ENCODE peak calls at places on chromosomes 13 and 19, in eight cellular contexts. D, L, N, M, S, F, U and R are unnamed samples.

GRCh38 chr13:46896346-46897138 is at the start of gene HTR2A:
- DNase-seq in M (no peak), F (peak), L (no peak), S (peak), N (no peak), U (no peak), D (no peak), R (no peak)

GRCh38 chr19:16441661-16442071 is 30.1 kb downstream of the EPS15L1 start:
- DNase-seq in N (peak), L (peak), S (no peak), F (no peak), M (peak), D (peak), U (no peak), R (no peak)

GRCh38 chr19:1663854-1664253 is 11.4 kb upstream of the TCF3 start:
- DNase-seq in D (no peak), M (no peak), N (no peak), F (no peak), U (no peak), S (no peak), L (no peak), R (no peak)

GRCh38 chr19:13544423-13544822 is 38.1 kb upstream of the CACNA1A start:
- DNase-seq in U (no peak), L (no peak), N (no peak), M (no peak), F (no peak), S (no peak), D (no peak), R (no peak)

GRCh38 chr13:37375724-37376123 is 222.8 kb downstream of the POSTN start:
- DNase-seq in U (no peak), M (no peak), L (no peak), S (no peak), N (no peak), D (no peak), F (no peak), R (no peak)

GRCh38 chr13:80012281-80012680 is 328.6 kb downstream of the SPRY2 start:
- DNase-seq in M (no peak), S (no peak), L (no peak), N (no peak), U (no peak), D (no peak), F (no peak), R (no peak)

GRCh38 chr13:65724261-65724660 is 1505.9 kb downstream of the PCDH9 start:
- DNase-seq in N (no peak), M (no peak), S (no peak), U (no peak), D (no peak), F (no peak), L (no peak), R (no peak)

GRCh38 chr13:34793301-34793700 is 148.8 kb upstream of the NBEA start:
- DNase-seq in N (no peak), S (no peak), F (no peak), M (no peak), D (no peak), U (no peak), L (no peak), R (no peak)

GRCh38 chr13:91739751-91740150 is 341.3 kb downstream of the GPC5 start:
- DNase-seq in M (no peak), N (no peak), F (no peak), U (no peak), L (no peak), D (no peak), S (no peak), R (no peak)

GRCh38 chr13:104616990-104617389 is 1550.8 kb upstream of the SLC10A2 start:
- DNase-seq in U (no peak), F (no peak), S (no peak), L (no peak), M (no peak), N (no peak), D (no peak), R (no peak)

GRCh38 chr19:55257461-55258411 is 1.1 kb downstream of the PPP6R1 start:
- DNase-seq in L (peak), N (no peak), D (peak), M (peak), U (peak), S (no peak), F (no peak), R (no peak)

GRCh38 chr13:36057041-36057440 is 74.1 kb downstream of the DCLK1 start:
- DNase-seq in S (no peak), D (no peak), F (no peak), U (no peak), N (no peak), M (no peak), L (no peak), R (no peak)

GRCh38 chr19:37127999-37128820 is 44.3 kb downstream of the ZNF585A start:
- DNase-seq in S (no peak), U (no peak), L (no peak), M (no peak), D (no peak), F (no peak), N (no peak), R (no peak)

GRCh38 chr19:7521551-7522071 is 813 bp upstream of the MCOLN1 start:
- DNase-seq in L (no peak), S (no peak), F (no peak), D (no peak), U (no peak), N (no peak), M (no peak), R (no peak)

GRCh38 chr19:50313812-50314536 is 15.2 kb downstream of the KCNC3 start:
- DNase-seq in F (no peak), L (no peak), N (no peak), U (no peak), S (no peak), D (no peak), M (no peak), R (no peak)